ENCODE peak calls at places on chromosomes 6 and 20, in eight cellular contexts. One of them, this sample, is unnamed.

GRCh38 chr6:12504325-12504966 is 212.1 kb upstream of the PHACTR1 start:
- DNase-seq in fibroblast of lung: no peak
- DNase-seq in astrocyte: no peak
- DNase-seq in hepatocyte: peak; percentile 23
- DNase-seq in mesenchymal stem cell: no peak
- DNase-seq in mammary epithelial cell: peak; percentile 25
- DNase-seq in GM23248: peak; percentile 50
- DNase-seq in MM.1S: peak; percentile 55
- DNase-seq in this sample: peak; percentile 31

GRCh38 chr6:8481727-8482126 is 46.4 kb upstream of the SLC35B3 start:
- DNase-seq in fibroblast of lung: peak; percentile 17
- DNase-seq in astrocyte: no peak
- DNase-seq in hepatocyte: no peak
- DNase-seq in mesenchymal stem cell: peak; percentile 3
- DNase-seq in mammary epithelial cell: no peak
- DNase-seq in GM23248: peak; percentile 46
- DNase-seq in MM.1S: peak; percentile 46
- DNase-seq in this sample: no peak

GRCh38 chr6:146545608-146546007 is 2.0 kb downstream of the RAB32 start:
- DNase-seq in fibroblast of lung: peak; percentile 49
- DNase-seq in astrocyte: peak; percentile 83
- DNase-seq in hepatocyte: peak; percentile 17
- DNase-seq in mesenchymal stem cell: peak; percentile 72
- DNase-seq in mammary epithelial cell: peak; percentile 30
- DNase-seq in GM23248: peak; percentile 77
- DNase-seq in MM.1S: no peak
- DNase-seq in this sample: peak; percentile 10

GRCh38 chr6:39309942-39310531 is 4.2 kb downstream of the KCNK17 start:
- DNase-seq in fibroblast of lung: peak; percentile 61
- DNase-seq in astrocyte: peak; percentile 18
- DNase-seq in hepatocyte: peak; percentile 83
- DNase-seq in mesenchymal stem cell: peak; percentile 67
- DNase-seq in mammary epithelial cell: peak; percentile 50
- DNase-seq in GM23248: peak; percentile 82
- DNase-seq in MM.1S: peak; percentile 50
- DNase-seq in this sample: peak; percentile 74

GRCh38 chr20:61567204-61567603 is 315.1 kb downstream of the CDH4 start:
- DNase-seq in fibroblast of lung: no peak
- DNase-seq in astrocyte: no peak
- DNase-seq in hepatocyte: no peak
- DNase-seq in mesenchymal stem cell: no peak
- DNase-seq in mammary epithelial cell: no peak
- DNase-seq in GM23248: no peak
- DNase-seq in MM.1S: no peak
- DNase-seq in this sample: no peak

GRCh38 chr6:29941476-29941875 is 856 bp upstream of the HLA-A start:
- DNase-seq in fibroblast of lung: peak; percentile 24
- DNase-seq in astrocyte: no peak
- DNase-seq in hepatocyte: no peak
- DNase-seq in mesenchymal stem cell: peak; percentile 55
- DNase-seq in mammary epithelial cell: peak; percentile 73
- DNase-seq in GM23248: peak; percentile 70
- DNase-seq in MM.1S: no peak
- DNase-seq in this sample: no peak

GRCh38 chr6:40539853-40540252 is 47.3 kb downstream of the LRFN2 start:
- DNase-seq in fibroblast of lung: no peak
- DNase-seq in astrocyte: no peak
- DNase-seq in hepatocyte: no peak
- DNase-seq in mesenchymal stem cell: no peak
- DNase-seq in mammary epithelial cell: no peak
- DNase-seq in GM23248: no peak
- DNase-seq in MM.1S: no peak
- DNase-seq in this sample: no peak

GRCh38 chr20:38139919-38140753 is 24.9 kb downstream of the TGM2 start:
- DNase-seq in fibroblast of lung: peak; percentile 42
- DNase-seq in astrocyte: peak; percentile 48
- DNase-seq in hepatocyte: peak; percentile 35
- DNase-seq in mesenchymal stem cell: peak; percentile 82
- DNase-seq in mammary epithelial cell: no peak
- DNase-seq in GM23248: no peak
- DNase-seq in MM.1S: no peak
- DNase-seq in this sample: peak; percentile 96

GRCh38 chr20:48052492-48052870 is 267.2 kb upstream of the SULF2 start:
- DNase-seq in fibroblast of lung: no peak
- DNase-seq in astrocyte: peak; percentile 38
- DNase-seq in hepatocyte: peak; percentile 19
- DNase-seq in mesenchymal stem cell: peak; percentile 33
- DNase-seq in mammary epithelial cell: peak; percentile 63
- DNase-seq in GM23248: peak; percentile 6
- DNase-seq in MM.1S: no peak
- DNase-seq in this sample: no peak

GRCh38 chr20:49595811-49596545 is 28.0 kb upstream of the PTGIS start:
- DNase-seq in fibroblast of lung: no peak
- DNase-seq in astrocyte: peak; percentile 85
- DNase-seq in hepatocyte: no peak
- DNase-seq in mesenchymal stem cell: no peak
- DNase-seq in mammary epithelial cell: no peak
- DNase-seq in GM23248: peak; percentile 82
- DNase-seq in MM.1S: no peak
- DNase-seq in this sample: no peak

GRCh38 chr20:49620364-49621240 is 52.7 kb upstream of the PTGIS start:
- DNase-seq in fibroblast of lung: no peak
- DNase-seq in astrocyte: no peak
- DNase-seq in hepatocyte: no peak
- DNase-seq in mesenchymal stem cell: no peak
- DNase-seq in mammary epithelial cell: no peak
- DNase-seq in GM23248: no peak
- DNase-seq in MM.1S: peak; percentile 88
- DNase-seq in this sample: no peak

GRCh38 chr6:99590728-99591672 is 15.6 kb upstream of the PRDM13 start:
- DNase-seq in fibroblast of lung: no peak
- DNase-seq in astrocyte: no peak
- DNase-seq in hepatocyte: peak; percentile 20
- DNase-seq in mesenchymal stem cell: no peak
- DNase-seq in mammary epithelial cell: no peak
- DNase-seq in GM23248: peak; percentile 43
- DNase-seq in MM.1S: no peak
- DNase-seq in this sample: no peak

GRCh38 chr6:99589290-99589672 is 17.4 kb upstream of the PRDM13 start:
- DNase-seq in fibroblast of lung: no peak
- DNase-seq in astrocyte: no peak
- DNase-seq in hepatocyte: no peak
- DNase-seq in mesenchymal stem cell: no peak
- DNase-seq in mammary epithelial cell: no peak
- DNase-seq in GM23248: peak; percentile 52
- DNase-seq in MM.1S: no peak
- DNase-seq in this sample: no peak

GRCh38 chr6:99591673-99592364 is 14.8 kb upstream of the PRDM13 start:
- DNase-seq in fibroblast of lung: no peak
- DNase-seq in astrocyte: no peak
- DNase-seq in hepatocyte: no peak
- DNase-seq in mesenchymal stem cell: no peak
- DNase-seq in mammary epithelial cell: no peak
- DNase-seq in GM23248: no peak
- DNase-seq in MM.1S: no peak
- DNase-seq in this sample: no peak

GRCh38 chr6:99588618-99589289 is 17.9 kb upstream of the PRDM13 start:
- DNase-seq in fibroblast of lung: peak; percentile 65
- DNase-seq in astrocyte: peak; percentile 61
- DNase-seq in hepatocyte: peak; percentile 83
- DNase-seq in mesenchymal stem cell: peak; percentile 58
- DNase-seq in mammary epithelial cell: peak; percentile 73
- DNase-seq in GM23248: peak; percentile 77
- DNase-seq in MM.1S: peak; percentile 88
- DNase-seq in this sample: peak; percentile 62

GRCh38 chr6:99589907-99590493 is 16.6 kb upstream of the PRDM13 start:
- DNase-seq in fibroblast of lung: no peak
- DNase-seq in astrocyte: no peak
- DNase-seq in hepatocyte: no peak
- DNase-seq in mesenchymal stem cell: no peak
- DNase-seq in mammary epithelial cell: no peak
- DNase-seq in GM23248: no peak
- DNase-seq in MM.1S: no peak
- DNase-seq in this sample: no peak
- H2AFZ ChIP-seq in fibroblast of lung: no peak overlapping the region
- H2AFZ ChIP-seq in astrocyte: no peak overlapping the region
- H2AFZ ChIP-seq in hepatocyte: no peak overlapping the region
- H2AFZ ChIP-seq in mesenchymal stem cell: no peak overlapping the region
- H2AFZ ChIP-seq in mammary epithelial cell: no peak overlapping the region
- H2AFZ ChIP-seq in GM23248: no peak overlapping the region
- H2AFZ ChIP-seq in MM.1S: no peak overlapping the region
- H2AFZ ChIP-seq in this sample: no peak overlapping the region

GRCh38 chr20:63228786-63229185 is 6.9 kb upstream of the BIRC7 start:
- DNase-seq in fibroblast of lung: no peak
- DNase-seq in astrocyte: no peak
- DNase-seq in hepatocyte: no peak
- DNase-seq in mesenchymal stem cell: no peak
- DNase-seq in mammary epithelial cell: no peak
- DNase-seq in GM23248: no peak
- DNase-seq in MM.1S: no peak
- DNase-seq in this sample: no peak
- H2AFZ ChIP-seq in fibroblast of lung: no peak overlapping the region
- H2AFZ ChIP-seq in astrocyte: no peak overlapping the region
- H2AFZ ChIP-seq in hepatocyte: no peak overlapping the region
- H2AFZ ChIP-seq in mesenchymal stem cell: no peak overlapping the region
- H2AFZ ChIP-seq in mammary epithelial cell: no peak overlapping the region
- H2AFZ ChIP-seq in GM23248: no peak overlapping the region
- H2AFZ ChIP-seq in MM.1S: no peak overlapping the region
- H2AFZ ChIP-seq in this sample: peak overlapping the region; percentile 15

GRCh38 chr6:98944598-98945011 is 3.1 kb downstream of the FBXL4 start:
- DNase-seq in fibroblast of lung: peak; percentile 41
- DNase-seq in astrocyte: peak; percentile 56
- DNase-seq in hepatocyte: peak; percentile 31
- DNase-seq in mesenchymal stem cell: peak; percentile 63
- DNase-seq in mammary epithelial cell: peak; percentile 13
- DNase-seq in GM23248: peak; percentile 78
- DNase-seq in MM.1S: no peak
- DNase-seq in this sample: no peak

GRCh38 chr6:98945311-98946005 is 2.3 kb downstream of the FBXL4 start:
- DNase-seq in fibroblast of lung: no peak
- DNase-seq in astrocyte: no peak
- DNase-seq in hepatocyte: no peak
- DNase-seq in mesenchymal stem cell: no peak
- DNase-seq in mammary epithelial cell: no peak
- DNase-seq in GM23248: no peak
- DNase-seq in MM.1S: no peak
- DNase-seq in this sample: no peak

GRCh38 chr6:98946266-98946817 is 1.4 kb downstream of the FBXL4 start:
- DNase-seq in fibroblast of lung: peak; percentile 19
- DNase-seq in astrocyte: no peak
- DNase-seq in hepatocyte: no peak
- DNase-seq in mesenchymal stem cell: peak; percentile 26
- DNase-seq in mammary epithelial cell: no peak
- DNase-seq in GM23248: no peak
- DNase-seq in MM.1S: no peak
- DNase-seq in this sample: no peak

GRCh38 chr6:98947411-98948292 is at the start of gene FBXL4:
- DNase-seq in fibroblast of lung: peak; percentile 79
- DNase-seq in astrocyte: peak; percentile 61
- DNase-seq in hepatocyte: peak; percentile 94
- DNase-seq in mesenchymal stem cell: peak; percentile 80
- DNase-seq in mammary epithelial cell: peak; percentile 73
- DNase-seq in GM23248: peak; percentile 90
- DNase-seq in MM.1S: peak; percentile 77
- DNase-seq in this sample: peak; percentile 91

DNA sequence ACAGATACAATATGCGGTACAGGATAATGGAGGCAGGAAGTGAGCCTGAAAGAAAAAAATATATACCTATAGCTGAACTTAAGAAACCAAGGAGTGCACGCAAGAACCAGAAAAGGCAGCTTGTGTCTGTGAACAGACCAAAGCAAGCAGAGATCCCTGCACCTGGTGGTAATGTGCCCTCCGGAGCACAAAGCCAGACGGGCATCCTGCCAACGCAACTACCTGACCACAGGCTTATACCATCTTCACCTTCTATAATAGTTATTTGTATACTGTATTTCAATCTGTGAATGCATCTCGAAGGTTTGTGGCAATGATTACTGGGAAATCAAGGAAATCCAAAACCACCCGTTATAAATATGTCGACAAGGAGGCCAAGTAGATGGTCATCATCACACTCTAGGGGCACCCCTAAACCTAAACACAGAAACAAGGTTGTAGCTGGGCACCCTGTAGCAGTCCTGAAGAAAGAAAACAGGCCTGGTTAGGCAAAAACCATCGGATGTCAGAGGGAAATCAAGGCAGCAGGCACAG is 802 bp downstream of the FBXL4 start:
- DNase-seq in fibroblast of lung: peak; percentile 30
- DNase-seq in astrocyte: no peak
- DNase-seq in hepatocyte: peak; percentile 36
- DNase-seq in mesenchymal stem cell: no peak
- DNase-seq in mammary epithelial cell: peak; percentile 50
- DNase-seq in GM23248: peak; percentile 46
- DNase-seq in MM.1S: peak; percentile 65
- DNase-seq in this sample: no peak
- H2AFZ ChIP-seq in fibroblast of lung: peak overlapping the region; percentile 54
- H2AFZ ChIP-seq in astrocyte: peak overlapping the region; percentile 73
- H2AFZ ChIP-seq in hepatocyte: peak overlapping the region; percentile 84
- H2AFZ ChIP-seq in mesenchymal stem cell: peak overlapping the region; percentile 15
- H2AFZ ChIP-seq in mammary epithelial cell: peak overlapping the region; percentile 94
- H2AFZ ChIP-seq in GM23248: peak overlapping the region; percentile 87
- H2AFZ ChIP-seq in MM.1S: peak overlapping the region; percentile 85
- H2AFZ ChIP-seq in this sample: peak overlapping the region; percentile 83

DNA sequence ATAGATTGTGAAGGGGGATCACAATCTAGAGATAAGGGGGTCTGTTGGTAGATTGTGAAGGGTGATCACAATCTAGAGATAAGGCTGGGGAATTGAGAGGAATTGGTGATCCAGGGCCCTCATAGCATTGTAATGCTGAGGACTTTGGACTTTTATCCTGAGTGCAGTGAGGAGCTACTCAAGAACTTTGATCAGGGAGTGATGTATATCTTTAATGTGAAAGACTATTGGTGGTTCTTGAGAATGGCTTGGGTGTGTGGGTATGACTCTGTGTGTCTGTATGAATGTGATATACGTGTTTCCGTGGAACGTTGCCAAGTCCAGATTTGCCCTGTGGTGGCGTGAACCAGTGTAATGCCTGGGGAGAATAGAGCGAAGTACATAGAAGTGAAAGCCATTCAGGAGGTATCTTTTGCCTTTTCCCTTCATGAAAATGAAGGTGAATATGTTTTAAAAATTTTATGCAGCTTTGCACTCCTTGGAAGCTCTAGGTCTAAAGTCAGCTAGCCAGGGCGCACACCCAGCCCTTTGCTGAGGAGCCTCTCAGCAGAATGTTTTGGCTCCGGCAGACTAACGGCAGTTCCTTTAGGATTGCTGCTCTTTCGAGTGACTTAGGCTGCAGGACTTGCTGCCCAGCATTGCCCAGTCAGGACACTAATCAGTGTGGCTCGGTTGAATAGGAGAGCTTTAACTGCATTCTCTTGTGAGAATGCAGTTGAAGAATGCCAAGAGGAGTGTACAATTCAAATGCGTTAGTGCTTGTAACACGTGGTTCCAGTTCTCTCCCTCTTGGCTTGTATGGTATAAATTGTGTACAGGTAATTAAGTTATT is 3.5 kb downstream of the ZFAND3 start:
- DNase-seq in fibroblast of lung: no peak
- DNase-seq in astrocyte: peak; percentile 36
- DNase-seq in hepatocyte: peak; percentile 68
- DNase-seq in mesenchymal stem cell: peak; percentile 22
- DNase-seq in mammary epithelial cell: peak; percentile 62
- DNase-seq in GM23248: peak; percentile 59
- DNase-seq in MM.1S: no peak
- DNase-seq in this sample: peak; percentile 83
- H2AFZ ChIP-seq in fibroblast of lung: no peak overlapping the region
- H2AFZ ChIP-seq in astrocyte: no peak overlapping the region
- H2AFZ ChIP-seq in hepatocyte: no peak overlapping the region
- H2AFZ ChIP-seq in mesenchymal stem cell: no peak overlapping the region
- H2AFZ ChIP-seq in mammary epithelial cell: peak overlapping the region; percentile 37
- H2AFZ ChIP-seq in GM23248: no peak overlapping the region
- H2AFZ ChIP-seq in MM.1S: no peak overlapping the region
- H2AFZ ChIP-seq in this sample: no peak overlapping the region

GRCh38 chr6:90098637-90099036 is 198.0 kb downstream of the BACH2 start:
- DNase-seq in fibroblast of lung: no peak
- DNase-seq in astrocyte: peak; percentile 60
- DNase-seq in hepatocyte: no peak
- DNase-seq in mesenchymal stem cell: no peak
- DNase-seq in mammary epithelial cell: peak; percentile 23
- DNase-seq in GM23248: peak; percentile 15
- DNase-seq in MM.1S: no peak
- DNase-seq in this sample: no peak
- H2AFZ ChIP-seq in fibroblast of lung: peak overlapping the region; percentile 0
- H2AFZ ChIP-seq in astrocyte: no peak overlapping the region
- H2AFZ ChIP-seq in hepatocyte: no peak overlapping the region
- H2AFZ ChIP-seq in mesenchymal stem cell: no peak overlapping the region
- H2AFZ ChIP-seq in mammary epithelial cell: peak overlapping the region; percentile 73
- H2AFZ ChIP-seq in GM23248: peak overlapping the region; percentile 1
- H2AFZ ChIP-seq in MM.1S: no peak overlapping the region
- H2AFZ ChIP-seq in this sample: no peak overlapping the region

This sample was measured in trophoblast cell.